ENCODE peak calls at places on chromosomes 4 and X, in four cellular contexts. U is HCT116, Y is left lung, V is pancreas. O is an unnamed sample.

GRCh38 chrX:27565992-27566391 is 24.2 kb upstream of the DCAF8L2 start:
- DNase-seq in U (no peak), V (no peak), Y (no peak), O (no peak)

GRCh38 chr4:7139167-7139979 is 53.0 kb upstream of the SORCS2 start:
- DNase-seq in U (no peak), Y (no peak), V (no peak), O (no peak)

GRCh38 chr4:163447481-163447880 is 26.1 kb downstream of the TKTL2 start:
- DNase-seq in U (no peak), V (no peak), Y (no peak), O (no peak)

GRCh38 chr4:102693266-102693850 is 67.4 kb downstream of the MANBA start:
- DNase-seq in Y (no peak), V (no peak), U (no peak), O (no peak)

GRCh38 chr4:153947124-153947523 is 158.2 kb upstream of the SFRP2 start:
- DNase-seq in U (no peak), V (no peak), Y (no peak), O (no peak)

GRCh38 chrX:97898798-97899197 is 1015.1 kb downstream of the RPA4 start:
- DNase-seq in V (no peak), Y (no peak), U (no peak), O (no peak)

GRCh38 chrX:72479324-72480274 is 93.0 kb downstream of the HDAC8 start:
- DNase-seq in U (no peak), Y (no peak), V (no peak), O (no peak)

GRCh38 chr4:22607382-22607781 is 85.4 kb upstream of the GBA3 start:
- DNase-seq in V (peak), U (peak), Y (peak), O (no peak)

GRCh38 chr4:104451573-104451972 is 43.1 kb downstream of the CXXC4 start:
- DNase-seq in Y (no peak), V (no peak), U (no peak), O (no peak)

GRCh38 chr4:86296865-86297264 is 63.0 kb downstream of the MAPK10 start:
- DNase-seq in V (no peak), Y (no peak), U (no peak), O (no peak)

GRCh38 chrX:69031181-69031580 is 134.1 kb downstream of the PJA1 start:
- DNase-seq in V (no peak), U (peak), Y (no peak), O (no peak)

GRCh38 chrX:104195489-104196084 is 29.3 kb downstream of the FAM199X start:
- DNase-seq in U (peak), Y (no peak), V (no peak), O (no peak)

GRCh38 chr4:15396157-15396800 is 31.6 kb upstream of the C1QTNF7 start:
- DNase-seq in V (no peak), Y (no peak), U (peak), O (no peak)

GRCh38 chrX:28177202-28177601 is 196.0 kb upstream of the DCAF8L1 start:
- DNase-seq in U (peak), Y (no peak), V (no peak), O (no peak)

GRCh38 chr4:172061204-172061603 is 248.0 kb downstream of the GALNTL6 start:
- DNase-seq in V (no peak), U (no peak), Y (no peak), O (no peak)

GRCh38 chr4:87353592-87353991 is 30.9 kb upstream of the HSD17B13 start:
- DNase-seq in U (peak), Y (no peak), V (peak), O (peak)

GRCh38 chr4:168755643-168756482 is 254.2 kb downstream of the CBR4 start:
- DNase-seq in Y (no peak), V (no peak), U (no peak), O (no peak)

GRCh38 chrX:42755820-42756219 is 22.1 kb downstream of the PPP1R2C start:
- DNase-seq in V (no peak), U (no peak), Y (peak), O (peak)

GRCh38 chrX:994780-995179 is 217.7 kb downstream of the CRLF2 start:
- DNase-seq in U (no peak), Y (no peak), V (no peak), O (no peak)

GRCh38 chr4:40193578-40193977 is 3.3 kb upstream of the RHOH start:
- DNase-seq in U (no peak), Y (no peak), V (no peak), O (no peak)

GRCh38 chr4:38948551-38948950 is 80.9 kb downstream of the FAM114A1 start:
- DNase-seq in V (no peak), U (no peak), Y (no peak), O (no peak)

GRCh38 chr4:3766207-3766790 is at the start of gene ADRA2C:
- DNase-seq in Y (no peak), U (no peak), V (no peak), O (peak)

GRCh38 chrX:121579016-121579760 is 531.8 kb downstream of the GLUD2 start:
- DNase-seq in V (peak), Y (no peak), U (peak), O (no peak)

GRCh38 chrX:37986893-37987292 is 19.5 kb upstream of the SYTL5 start:
- DNase-seq in Y (no peak), U (no peak), V (no peak), O (no peak)

GRCh38 chr4:10123227-10124101 is 6.9 kb upstream of the WDR1 start:
- DNase-seq in Y (no peak), U (no peak), V (no peak), O (no peak)
- H3K27ac ChIP-seq in Y (no peak), U (no peak), V (no peak), O (peak)

DNA sequence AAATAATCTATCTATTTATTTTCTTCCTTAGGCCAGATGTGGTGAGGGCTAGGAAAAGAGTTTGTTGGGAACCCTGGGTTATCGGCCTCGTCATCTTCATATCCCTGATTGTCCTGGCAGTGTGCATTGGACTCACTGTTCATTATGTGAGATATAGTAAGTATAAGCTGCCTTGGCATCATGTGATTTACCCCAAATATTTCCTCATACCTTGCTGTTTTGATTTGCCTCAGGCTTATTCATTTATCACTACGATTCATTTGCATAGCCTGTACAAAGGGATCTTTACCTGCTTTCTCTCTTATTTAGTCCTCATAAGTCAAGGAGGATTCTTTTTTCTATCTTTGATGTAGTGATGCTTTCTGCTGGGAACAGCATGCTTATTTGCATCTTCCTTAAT is 14.5 kb downstream of the TMPRSS11E start:
- DNase-seq in U (no peak), V (no peak), Y (no peak), O (no peak)
- H3K27ac ChIP-seq in U (no peak), V (no peak), Y (no peak), O (no peak)

GRCh38 chrX:29535212-29536162 is 679.9 kb upstream of the MAGEB2 start:
- DNase-seq in Y (no peak), U (no peak), V (no peak), O (no peak)

GRCh38 chrX:29528281-29528680 is 687.1 kb upstream of the MAGEB2 start:
- DNase-seq in U (no peak), Y (no peak), V (no peak), O (no peak)

GRCh38 chrX:29530520-29530919 is 684.8 kb upstream of the MAGEB2 start:
- DNase-seq in U (no peak), Y (no peak), V (no peak), O (no peak)

GRCh38 chrX:29531336-29531735 is 684.0 kb upstream of the MAGEB2 start:
- DNase-seq in V (no peak), U (no peak), Y (no peak), O (no peak)
- H3K27ac ChIP-seq in V (no peak), U (no peak), Y (no peak), O (no peak)

GRCh38 chrX:133497356-133497755 is 82.1 kb upstream of the GPC4 start:
- DNase-seq in V (no peak), U (no peak), Y (no peak), O (no peak)
- H3K27ac ChIP-seq in V (no peak), U (no peak), Y (no peak), O (no peak)

GRCh38 chrX:15737957-15738685 is at the start of gene CA5B:
- DNase-seq in V (peak), U (peak), Y (peak), O (peak)
- H3K27ac ChIP-seq in V (peak), U (no peak), Y (no peak), O (peak)

GRCh38 chr4:10289534-10289899 is 167.7 kb downstream of the ZNF518B start:
- DNase-seq in V (no peak), U (no peak), Y (no peak), O (no peak)

GRCh38 chr4:10296730-10297129 is 160.5 kb downstream of the ZNF518B start:
- DNase-seq in V (no peak), U (no peak), Y (no peak), O (no peak)

GRCh38 chr4:10298681-10299080 is 158.5 kb downstream of the ZNF518B start:
- DNase-seq in V (no peak), Y (no peak), U (no peak), O (no peak)

GRCh38 chr4:10299601-10300000 is 157.6 kb downstream of the ZNF518B start:
- DNase-seq in U (no peak), Y (no peak), V (no peak), O (no peak)

DNA sequence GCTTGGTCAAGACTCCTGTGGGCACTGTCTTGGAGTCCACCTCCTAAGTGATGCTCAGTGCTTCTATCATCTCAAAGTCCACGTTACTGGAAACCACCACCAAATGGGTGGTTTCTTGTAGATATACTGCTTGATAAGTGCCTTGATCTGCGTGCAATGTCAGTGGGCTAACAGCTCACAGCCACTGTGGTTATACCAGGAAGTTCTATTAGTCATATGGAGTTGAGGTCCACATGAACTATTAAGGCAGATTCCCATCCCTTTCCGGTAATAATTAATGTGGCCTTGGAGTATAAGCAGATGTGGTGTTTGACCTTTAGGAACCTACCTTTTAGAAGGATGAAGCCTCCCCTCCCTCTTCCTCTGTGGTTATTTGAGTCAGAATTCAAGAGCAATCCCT is 161.9 kb downstream of the ZNF518B start:
- DNase-seq in V (no peak), Y (no peak), U (no peak), O (no peak)
- H3K27ac ChIP-seq in V (no peak), Y (no peak), U (no peak), O (no peak)

GRCh38 chr4:150215601-150216000 is 137.4 kb downstream of the DCLK2 start:
- DNase-seq in Y (no peak), U (no peak), V (no peak), O (no peak)
- H3K27ac ChIP-seq in Y (no peak), U (no peak), V (no peak), O (no peak)

DNA sequence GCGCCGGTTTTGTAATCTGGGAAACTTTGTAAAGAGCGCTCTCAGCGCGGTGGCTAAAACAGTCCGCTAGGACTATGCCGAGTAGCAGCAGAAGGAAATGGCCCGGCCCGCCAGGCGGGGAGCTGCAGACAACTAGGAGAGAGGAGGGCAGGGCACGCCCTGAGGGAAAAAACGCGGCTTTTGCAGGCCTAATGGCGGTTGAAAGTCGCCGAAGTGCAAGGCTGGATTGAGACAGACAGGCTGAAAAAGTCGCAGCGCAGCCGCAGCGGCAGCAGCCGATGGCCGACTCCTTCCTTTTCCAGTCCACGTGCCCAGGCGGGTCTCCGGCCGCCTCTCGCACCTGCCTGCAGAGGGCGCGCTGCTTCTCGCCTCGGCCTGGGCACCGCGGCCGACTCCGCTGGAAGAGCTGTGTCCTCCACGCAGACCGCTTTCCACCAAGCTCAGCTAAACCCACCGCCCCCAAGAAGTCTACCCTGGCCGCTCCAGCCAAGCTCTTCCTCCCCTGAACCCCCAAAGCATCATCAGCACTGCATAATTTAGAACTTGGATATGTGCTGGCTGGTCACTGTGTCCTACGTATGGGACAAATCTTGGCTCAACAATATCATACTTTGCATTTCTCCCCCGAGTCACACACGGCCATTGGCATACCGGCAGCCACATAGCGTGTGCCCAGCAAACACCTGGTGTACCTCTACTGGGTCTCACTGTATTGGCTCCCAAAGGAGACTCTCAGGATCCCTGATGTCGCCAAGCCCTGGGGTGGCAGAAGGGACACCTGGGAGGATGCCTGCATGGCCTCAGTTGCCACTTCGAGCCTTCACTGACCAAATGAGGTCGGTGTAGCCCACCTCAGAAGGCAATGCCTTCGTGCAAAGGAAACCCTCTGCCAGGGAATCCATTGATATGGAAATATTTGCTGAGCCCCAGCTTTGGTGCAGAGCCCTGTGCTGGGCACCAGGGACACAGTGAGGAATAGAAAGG is 14.5 kb downstream of the SLC25A5 start:
- DNase-seq in Y (peak), U (no peak), V (peak), O (peak)
- H3K27ac ChIP-seq in Y (peak), U (peak), V (peak), O (peak)

GRCh38 chrX:9438950-9439494 is 25.8 kb upstream of the TBL1X start:
- DNase-seq in V (no peak), U (no peak), Y (no peak), O (no peak)
- H3K27ac ChIP-seq in V (no peak), U (no peak), Y (no peak), O (no peak)

DNA sequence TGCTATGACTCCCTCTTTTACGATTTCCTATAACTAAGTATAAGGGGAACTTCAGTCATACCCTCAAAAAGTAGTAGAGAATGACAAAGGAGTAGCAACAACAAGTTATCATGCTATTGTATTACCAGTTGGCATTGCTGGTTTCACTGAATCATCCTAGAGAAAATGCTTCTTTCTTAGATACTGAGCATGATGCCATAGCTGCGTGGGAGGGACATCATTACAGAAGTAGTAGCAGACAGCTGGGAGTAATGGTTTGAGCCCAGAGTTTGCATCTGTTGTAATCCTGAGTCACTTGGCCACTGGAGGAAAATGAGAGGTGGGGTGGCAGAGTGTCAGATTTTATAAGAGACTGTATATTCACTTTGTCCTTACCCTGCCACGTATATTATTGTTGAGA is 38.6 kb downstream of the MTMR1 start:
- DNase-seq in Y (no peak), V (no peak), U (no peak), O (no peak)
- H3K27ac ChIP-seq in Y (no peak), V (no peak), U (no peak), O (no peak)